ENCODE peak calls at places on chromosomes 13 and 19, in ten cellular contexts. E is fibroblast of lung, B is WERI-Rb-1, L is H1, K is tibial nerve, W is mammary epithelial cell, P is OCI-LY7, N is right atrium auricular region, J is mesendoderm, H is GM23338. U is an unnamed sample.

GRCh38 chr13:26910754-26911465 is 150.3 kb upstream of the GPR12 start:
- DNase-seq in J (no peak), H (no peak), E (no peak), P (no peak), N (no peak), K (no peak), W (no peak), B (peak; percentile 4), L (no peak), U (no peak)

GRCh38 chr13:41603917-41604316 is 146.6 kb downstream of the RGCC start:
- DNase-seq in P (no peak), B (no peak), N (no peak), L (no peak), J (no peak), H (no peak), K (no peak), W (peak; percentile 89), E (peak; percentile 66), U (peak; percentile 31)

GRCh38 chr19:57559008-57559403 is 657 bp downstream of the ZNF550 start:
- DNase-seq in N (no peak), E (no peak), J (peak; percentile 56), W (peak; percentile 30), P (peak; percentile 14), H (peak; percentile 55), K (no peak), B (peak; percentile 15), L (no peak), U (peak; percentile 11)

GRCh38 chr13:47433461-47434005 is 536.7 kb upstream of the HTR2A start:
- DNase-seq in E (peak; percentile 12), P (no peak), H (no peak), J (no peak), B (no peak), K (no peak), W (no peak), N (no peak), L (no peak), U (no peak)

GRCh38 chr13:32829676-32830091 is 186.5 kb upstream of the KL start:
- DNase-seq in E (peak; percentile 29), L (peak; percentile 19), B (no peak), W (peak; percentile 83), H (no peak), J (peak; percentile 88), P (no peak), N (no peak), K (no peak), U (no peak)

GRCh38 chr19:29075149-29075548 is 137.8 kb downstream of the UQCRFS1 start:
- DNase-seq in L (no peak), E (no peak), N (no peak), H (no peak), K (no peak), B (no peak), P (no peak), J (no peak), W (no peak), U (no peak)

GRCh38 chr19:292281-292884 is 1.2 kb upstream of the PLPP2 start:
- DNase-seq in J (no peak), W (no peak), E (no peak), N (no peak), H (no peak), L (no peak), B (no peak), K (no peak), P (no peak), U (no peak)

GRCh38 chr13:114148521-114148855 is 16.1 kb upstream of the RASA3 start:
- DNase-seq in B (no peak), E (no peak), N (no peak), K (no peak), H (no peak), P (no peak), L (no peak), W (no peak), J (no peak), U (peak; percentile 86)

GRCh38 chr19:11673608-11674041 is 65.1 kb downstream of the ZNF823 start:
- DNase-seq in J (peak; percentile 86), E (peak; percentile 73), K (no peak), N (peak; percentile 81), B (peak; percentile 69), P (peak; percentile 28), L (peak; percentile 44), H (peak; percentile 93), W (no peak), U (peak; percentile 80)

DNA sequence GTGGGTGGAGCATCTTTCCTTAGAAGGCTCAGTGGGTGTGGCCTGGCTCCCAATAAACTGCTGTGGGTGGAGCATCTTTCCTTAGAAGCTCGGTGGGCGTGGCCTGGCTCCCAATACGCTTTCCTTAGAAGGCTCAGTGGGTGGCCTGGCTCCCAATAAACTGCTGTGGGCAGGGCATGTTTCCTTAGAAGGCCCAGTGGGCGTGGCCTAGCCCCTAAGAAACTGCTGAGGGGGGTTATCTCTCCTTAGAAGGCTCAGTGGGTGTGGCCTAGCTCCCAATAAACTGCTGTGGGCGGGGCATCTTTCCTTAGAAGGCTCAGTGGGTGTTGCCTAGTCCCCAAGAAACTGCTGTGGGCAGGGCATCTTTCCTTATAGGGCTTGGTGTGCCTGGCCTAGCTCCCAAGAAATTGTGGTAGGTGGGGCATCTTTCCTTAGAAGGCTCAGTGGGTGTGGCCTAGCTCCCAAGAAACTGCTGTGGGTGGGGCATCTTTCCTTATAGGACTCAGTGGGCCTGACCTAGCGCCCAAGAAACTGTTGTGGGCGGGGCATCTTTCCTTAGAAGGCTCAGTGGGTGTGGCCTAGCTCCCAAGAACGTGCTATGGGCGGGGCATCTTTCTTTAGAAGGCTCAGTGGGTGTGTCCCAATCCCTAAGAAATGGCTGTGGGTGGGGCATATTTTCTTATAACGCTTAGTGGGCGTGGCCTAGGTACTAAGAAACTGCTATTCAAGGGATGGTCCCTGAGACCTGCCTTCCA is 10.3 kb downstream of the HSH2D start:
- DNase-seq in N (no peak), H (peak; percentile 88), P (peak; percentile 75), L (no peak), K (no peak), J (peak; percentile 40), B (no peak), E (no peak), W (no peak), U (no peak)
- H3K36me3 ChIP-seq in N (no peaks in the 10 kb centered on the region), H (no peaks in the 10 kb centered on the region), P (peaks cover 92% of the 10 kb centered on the region), L (no peaks in the 10 kb centered on the region), K (no peaks in the 10 kb centered on the region), J (no peaks in the 10 kb centered on the region), B (no peaks in the 10 kb centered on the region), E (no peaks in the 10 kb centered on the region), W (no peaks in the 10 kb centered on the region), U (no peaks in the 10 kb centered on the region)

DNA sequence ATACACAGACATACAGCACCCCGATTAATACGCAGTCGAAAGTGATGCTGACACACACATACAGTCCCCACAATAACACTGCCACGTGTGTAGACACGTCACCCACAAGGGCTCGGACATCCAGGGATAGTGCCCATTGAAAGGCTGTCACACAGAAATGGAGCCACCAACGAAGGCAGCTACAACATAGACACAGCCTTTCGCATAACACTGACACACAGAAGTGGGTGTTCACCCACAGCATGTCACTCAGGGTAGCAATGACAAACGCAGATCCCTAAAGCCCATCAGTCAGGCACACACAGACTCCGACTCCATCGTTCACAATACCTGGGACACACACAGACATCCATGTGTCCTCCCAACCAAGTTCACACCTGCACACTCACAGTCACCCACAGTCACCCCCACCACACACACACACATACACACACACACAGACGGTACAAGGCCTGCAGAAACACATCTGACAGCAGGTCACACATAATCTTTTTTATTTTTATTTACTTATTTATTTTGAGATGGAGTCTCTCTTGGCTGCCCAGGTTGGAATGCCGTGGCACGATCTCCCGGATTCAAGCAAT is 10.4 kb upstream of the NANOS3 start:
- DNase-seq in J (no peak), W (no peak), L (no peak), H (no peak), B (no peak), K (no peak), P (no peak), N (no peak), E (no peak), U (no peak)
- H3K4me3 ChIP-seq in J (no peak overlapping the region), W (no peak overlapping the region), L (peak overlapping the region; percentile 66), H (peak overlapping the region; percentile 60), B (peak overlapping the region; percentile 56), K (peak overlapping the region; percentile 19), P (peak overlapping the region; percentile 60), N (peak overlapping the region; percentile 82), E (peak overlapping the region; percentile 47), U (no peak overlapping the region)

GRCh38 chr13:97221491-97221890 is 642 bp upstream of the MBNL2 start:
- DNase-seq in W (no peak), N (no peak), H (no peak), B (no peak), K (no peak), E (no peak), P (no peak), L (no peak), J (no peak), U (no peak)

GRCh38 chr13:97220151-97220900 is 1.8 kb upstream of the MBNL2 start:
- DNase-seq in N (no peak), P (no peak), J (no peak), W (no peak), H (no peak), K (no peak), L (no peak), E (no peak), B (no peak), U (no peak)

GRCh38 chr13:97219226-97219625 is 2.9 kb upstream of the MBNL2 start:
- DNase-seq in N (no peak), J (no peak), W (no peak), E (no peak), H (no peak), K (no peak), B (no peak), L (no peak), P (no peak), U (no peak)

GRCh38 chr13:97221989-97222700 is at the start of gene MBNL2:
- DNase-seq in B (peak; percentile 96), K (peak; percentile 79), W (peak; percentile 97), N (peak; percentile 96), H (peak; percentile 80), J (peak; percentile 88), L (peak; percentile 39), E (peak; percentile 92), P (peak; percentile 74), U (peak; percentile 96)

GRCh38 chr13:97221046-97221445 is 1.1 kb upstream of the MBNL2 start:
- DNase-seq in K (no peak), N (no peak), J (no peak), W (no peak), B (no peak), E (no peak), H (no peak), P (no peak), L (no peak), U (no peak)
- H3K27ac ChIP-seq in K (peak overlapping the region; percentile 96), N (no peak overlapping the region), J (no peak overlapping the region), W (peak overlapping the region; percentile 97), B (no peak overlapping the region), E (no peak overlapping the region), H (no peak overlapping the region), P (no peak overlapping the region), L (no peak overlapping the region), U (no peak overlapping the region)

DNA sequence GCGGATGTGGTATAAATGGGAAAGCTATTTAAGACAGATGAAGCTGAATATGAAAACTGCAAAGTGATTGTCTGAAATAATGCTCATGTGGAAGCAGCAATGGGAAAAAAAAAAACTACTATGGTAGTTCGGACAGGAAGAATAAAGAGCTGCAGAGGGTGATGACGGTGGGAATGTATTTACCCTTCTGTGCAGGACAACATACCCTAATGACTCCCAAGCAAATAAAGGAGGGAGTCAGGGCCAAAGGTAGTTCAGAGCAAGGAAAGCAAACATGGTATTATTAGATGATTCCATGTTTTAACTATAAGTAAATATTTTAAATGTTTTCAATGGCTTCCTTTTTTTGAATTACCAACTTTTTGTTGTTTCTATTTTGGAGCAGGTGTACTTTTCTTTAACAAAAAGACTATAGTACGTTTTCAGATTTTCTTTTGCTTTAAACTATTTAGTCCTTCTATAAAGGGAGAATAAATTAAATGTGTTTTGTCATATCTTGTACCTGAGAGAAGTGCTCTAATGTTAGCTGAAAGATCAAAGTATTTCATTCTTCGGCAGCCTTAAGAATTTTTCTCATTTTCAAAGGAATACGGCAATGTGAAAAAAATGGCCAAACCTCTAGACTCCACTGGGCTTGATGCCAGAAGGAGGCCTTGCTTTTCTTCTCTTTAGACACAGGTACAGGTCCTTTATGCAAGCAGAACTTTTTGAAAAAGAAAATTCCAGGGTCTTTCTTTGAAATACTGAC is 67.8 kb upstream of the ZDHHC20 start:
- DNase-seq in J (no peak), B (no peak), P (no peak), L (no peak), H (no peak), N (no peak), W (no peak), E (no peak), K (no peak), U (no peak)
- H3K36me3 ChIP-seq in J (no peaks in the 10 kb centered on the region), B (no peaks in the 10 kb centered on the region), P (no peaks in the 10 kb centered on the region), L (peaks cover 4% of the 10 kb centered on the region), H (no peaks in the 10 kb centered on the region), N (peaks cover 7% of the 10 kb centered on the region), W (no peaks in the 10 kb centered on the region), E (no peaks in the 10 kb centered on the region), K (no peaks in the 10 kb centered on the region), U (no peaks in the 10 kb centered on the region)

U was measured in body of pancreas.